ENCODE peak calls at places on chromosomes 4 and X, in five cellular contexts. G is SK-N-SH, F is tibial nerve, Y is H1, E is stomach. X is an unnamed sample.

GRCh38 chr4:118757761-118758213 is 72.6 kb downstream of the METTL14 start:
- DNase-seq in G (no peak), F (no peak), Y (no peak), E (no peak), X (no peak)

GRCh38 chr4:72286185-72286584 is 254.4 kb downstream of the NPFFR2 start:
- DNase-seq in G (peak; percentile 1), F (no peak), Y (no peak), E (no peak), X (no peak)

GRCh38 chrX:128973033-128973432 is 550.3 kb downstream of the SMARCA1 start:
- DNase-seq in G (no peak), F (no peak), Y (no peak), E (no peak), X (no peak)

GRCh38 chr4:11842620-11843263 is 414.0 kb upstream of the HS3ST1 start:
- DNase-seq in G (no peak), F (no peak), Y (no peak), E (no peak), X (no peak)

GRCh38 chr4:109266236-109266635 is 36.2 kb downstream of the COL25A1 start:
- DNase-seq in G (no peak), F (no peak), Y (no peak), E (no peak), X (no peak)

GRCh38 chrX:133045986-133046385 is 50.9 kb downstream of the USP26 start:
- DNase-seq in G (no peak), F (no peak), Y (no peak), E (no peak), X (no peak)

GRCh38 chr4:10205223-10205622 is 88.6 kb upstream of the WDR1 start:
- DNase-seq in G (no peak), F (no peak), Y (no peak), E (no peak), X (no peak)

GRCh38 chr4:148163011-148163410 is 279.2 kb downstream of the NR3C2 start:
- DNase-seq in G (no peak), F (no peak), Y (no peak), E (no peak), X (no peak)

GRCh38 chr4:40878548-40879055 is 128.8 kb downstream of the NSUN7 start:
- DNase-seq in G (no peak), F (no peak), Y (no peak), E (no peak), X (no peak)

DNA sequence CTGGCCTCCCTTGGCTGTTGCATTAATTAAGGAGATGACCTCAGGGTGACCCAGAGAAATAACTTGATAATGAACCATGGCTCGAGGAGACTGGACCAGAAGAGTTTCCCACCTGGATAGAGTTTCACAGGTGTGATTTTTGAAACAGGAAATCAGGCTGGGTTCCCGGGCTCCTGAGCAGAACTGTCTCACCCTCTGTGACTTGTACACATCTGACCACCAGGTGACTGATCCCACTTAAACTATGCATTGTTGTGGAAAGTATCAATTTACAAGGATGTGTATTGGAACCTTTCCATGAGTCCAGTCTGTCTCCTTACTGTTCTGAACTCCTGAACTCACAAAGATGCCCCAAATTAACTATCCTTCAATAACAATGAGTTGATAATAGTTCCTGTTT is 220.3 kb downstream of the PTTG2 start:
- DNase-seq in G (no peak), F (no peak), Y (no peak), E (no peak), X (no peak)
- TF ChIP-seq EP300 in G (no peak), F (no peak), Y (no peak), E (no peak), X (no peak)

DNA sequence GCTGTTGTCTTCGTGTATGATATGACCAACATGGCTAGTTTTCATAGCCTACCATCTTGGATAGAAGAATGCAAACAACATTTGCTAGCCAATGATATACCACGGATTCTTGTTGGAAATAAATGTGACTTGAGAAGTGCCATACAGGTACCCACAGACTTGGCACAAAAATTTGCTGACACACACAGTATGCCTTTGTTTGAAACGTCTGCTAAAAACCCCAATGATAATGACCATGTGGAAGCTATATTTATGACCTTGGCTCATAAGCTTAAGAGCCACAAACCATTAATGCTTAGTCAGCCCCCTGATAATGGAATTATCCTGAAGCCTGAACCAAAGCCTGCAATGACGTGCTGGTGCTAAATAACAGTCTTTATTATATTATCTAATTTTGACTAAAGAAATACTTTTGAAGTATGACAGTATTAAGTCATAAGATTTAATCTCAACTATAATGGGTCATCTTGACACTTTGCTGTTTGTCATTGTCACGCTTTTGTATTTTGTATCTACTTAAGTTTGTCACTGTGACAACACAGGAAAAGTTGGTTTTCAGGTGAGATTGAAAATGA is 18.9 kb downstream of the RAB33B start:
- DNase-seq in G (no peak), F (no peak), Y (no peak), E (no peak), X (no peak)
- H3K36me3 ChIP-seq in G (peaks cover 35% of the 10 kb centered on the region), F (peaks cover 46% of the 10 kb centered on the region), Y (peaks cover 17% of the 10 kb centered on the region), E (peaks cover 22% of the 10 kb centered on the region), X (peaks cover 12% of the 10 kb centered on the region)

DNA sequence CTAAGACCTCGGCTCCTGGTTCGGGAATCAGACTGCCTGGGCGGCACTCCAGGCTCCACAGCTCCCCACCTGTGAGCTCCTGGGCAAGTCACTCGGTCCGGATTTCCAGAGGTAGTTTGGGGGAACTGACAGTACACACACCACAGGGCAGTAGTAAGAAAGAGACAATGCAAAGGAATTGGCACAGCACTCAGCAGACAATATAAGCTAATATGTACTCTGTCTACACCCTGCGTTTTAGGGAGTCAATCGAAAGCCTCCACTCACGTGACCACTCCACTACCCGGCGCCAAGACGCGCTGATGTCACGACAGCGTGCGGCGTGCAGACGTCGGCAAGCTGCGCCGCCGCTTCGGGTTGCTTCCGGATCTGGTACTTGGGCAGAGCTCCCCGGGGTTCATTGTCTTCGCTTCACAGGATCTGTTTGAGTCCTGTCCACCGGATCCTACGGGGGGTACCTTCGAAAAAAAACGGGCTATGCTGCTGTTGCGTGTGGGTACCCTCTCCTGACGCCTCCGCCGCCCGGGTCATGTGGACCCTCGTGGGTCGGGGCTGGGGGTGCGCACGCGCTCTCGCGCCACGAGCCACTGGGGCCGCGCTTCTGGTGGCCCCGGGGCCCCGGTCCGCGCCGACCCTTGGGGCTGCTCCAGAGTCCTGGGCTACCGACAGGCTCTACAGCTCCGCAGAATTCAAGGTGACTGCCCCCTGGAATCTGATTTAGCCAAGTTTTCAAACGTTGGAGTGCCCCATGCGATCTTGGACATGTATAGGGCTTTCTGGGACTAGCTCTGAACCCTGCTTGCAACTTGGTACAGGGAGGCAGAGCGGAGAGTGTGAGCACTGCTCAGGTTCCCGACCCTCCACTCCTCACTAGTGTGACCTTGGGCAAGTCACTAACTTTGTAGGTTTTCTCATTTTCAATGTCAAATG is at the start of gene GUF1:
- DNase-seq in G (peak; percentile 85), F (peak; percentile 78), Y (peak; percentile 88), E (peak; percentile 91), X (peak; percentile 96)
- TF ChIP-seq EP300 in G (no peak), F (peak; percentile 92), Y (no peak), E (no peak), X (no peak)

DNA sequence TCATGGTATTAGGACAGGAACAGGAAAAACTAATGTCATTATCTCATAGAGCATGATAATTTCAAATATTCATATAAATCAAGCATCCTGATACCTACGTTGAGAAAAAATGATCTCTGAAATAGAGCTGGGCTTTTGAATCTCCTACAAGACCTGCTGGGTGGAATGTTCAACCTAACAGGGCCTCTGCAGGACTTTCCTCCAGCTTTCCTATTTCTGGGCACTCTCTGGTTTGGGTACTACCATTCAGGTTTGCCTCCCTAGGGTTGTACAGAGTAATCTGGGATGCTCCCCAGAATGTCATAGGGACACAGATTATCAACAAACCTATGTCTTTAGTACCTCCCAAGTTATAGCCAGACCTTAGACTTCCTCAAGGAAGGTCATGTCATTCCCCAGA is 108.9 kb downstream of the CDS1 start:
- DNase-seq in G (no peak), F (no peak), Y (no peak), E (no peak), X (no peak)
- H3K36me3 ChIP-seq in G (peaks cover 71% of the 10 kb centered on the region), F (peaks cover 82% of the 10 kb centered on the region), Y (peaks cover 50% of the 10 kb centered on the region), E (peaks cover 94% of the 10 kb centered on the region), X (peaks cover 94% of the 10 kb centered on the region)

GRCh38 chrX:41750720-41751119 is 26.7 kb downstream of the GPR82 start:
- DNase-seq in G (no peak), F (no peak), Y (no peak), E (no peak), X (no peak)
- TF ChIP-seq EP300 in G (no peak), F (no peak), Y (no peak), E (no peak), X (no peak)

DNA sequence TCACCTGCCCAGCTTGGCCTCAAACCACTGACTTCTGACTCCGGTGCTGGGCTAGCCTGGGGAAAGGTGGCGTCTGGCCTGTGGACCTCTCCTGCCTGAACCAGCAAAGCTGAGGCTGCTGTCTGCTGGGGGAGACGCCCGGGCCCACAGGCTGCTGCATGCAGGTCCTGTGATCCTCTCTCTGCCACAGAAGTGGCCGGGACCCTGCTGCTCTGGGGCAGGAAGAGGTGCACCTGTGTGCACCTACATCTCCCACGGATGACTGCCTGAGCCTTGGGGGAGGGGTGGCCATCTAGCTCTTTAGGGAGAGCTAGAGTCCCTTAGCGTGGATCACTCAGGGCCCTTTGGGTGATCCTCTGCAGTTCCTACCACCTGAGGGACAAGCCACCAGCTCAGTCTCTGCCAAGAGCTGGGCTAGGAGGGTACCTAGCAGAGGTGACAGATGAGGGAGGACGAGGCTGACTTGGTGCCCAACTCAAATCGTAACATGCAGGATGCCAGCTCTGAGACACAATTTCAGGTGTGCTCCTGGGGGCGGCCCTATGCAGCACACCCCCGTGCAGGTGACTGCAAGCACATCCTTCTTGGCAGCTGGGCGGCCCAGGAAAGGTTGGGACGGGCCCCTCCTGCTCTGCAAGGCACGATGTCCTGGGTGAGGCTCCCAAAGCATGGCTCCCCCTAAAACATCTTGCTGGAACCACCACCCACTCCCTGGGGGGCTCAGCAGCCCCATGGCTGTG is 22.5 kb downstream of the LETM1 start:
- DNase-seq in G (no peak), F (no peak), Y (no peak), E (no peak), X (no peak)
- H3K36me3 ChIP-seq in G (peaks cover 18% of the 10 kb centered on the region), F (peaks cover 84% of the 10 kb centered on the region), Y (peaks cover 25% of the 10 kb centered on the region), E (peaks cover 94% of the 10 kb centered on the region), X (peaks cover 83% of the 10 kb centered on the region)